ENCODE peak calls at places on chromosome X, in ten cellular contexts. D, F, A, E, K, Q, N, U, G and V are unnamed samples.

GRCh38 chrX:86137071-86137470 is 11.2 kb upstream of the DACH2 start:
- DNase-seq in K (no peak), N (no peak), F (no peak), G (no peak), U (no peak), E (no peak), A (no peak), D (no peak), Q (no peak), V (no peak)

GRCh38 chrX:102892103-102892502 is 45.0 kb upstream of the RAB40AL start:
- DNase-seq in F (no peak), N (no peak), E (no peak), G (no peak), A (no peak), Q (no peak), U (no peak), D (no peak), K (no peak), V (no peak)

GRCh38 chrX:9786839-9787635 is 808 bp downstream of the SHROOM2 start:
- DNase-seq in E (no peak), N (peak), Q (no peak), F (peak), G (no peak), K (no peak), D (no peak), U (no peak), A (peak), V (no peak)

GRCh38 chrX:15985937-15986336 is 131.3 kb upstream of the AP1S2 start:
- DNase-seq in A (no peak), D (peak), E (no peak), F (no peak), U (peak), N (no peak), Q (no peak), G (no peak), K (no peak), V (no peak)

GRCh38 chrX:103918584-103919335 is 43.7 kb upstream of the TMSB15B start:
- DNase-seq in E (peak), A (peak), D (peak), G (peak), N (peak), K (peak), F (peak), U (peak), Q (peak), V (peak)

GRCh38 chrX:30023451-30023850 is 191.9 kb upstream of the MAGEB2 start:
- DNase-seq in N (no peak), A (no peak), F (no peak), K (no peak), G (no peak), D (no peak), U (no peak), Q (no peak), E (no peak), V (no peak)

GRCh38 chrX:147827070-147827469 is 84.6 kb upstream of the FMR1 start:
- DNase-seq in N (no peak), E (no peak), G (no peak), F (no peak), D (no peak), U (no peak), A (no peak), Q (no peak), K (no peak), V (no peak)

GRCh38 chrX:65990702-65991101 is 49.2 kb downstream of the VSIG4 start:
- DNase-seq in A (no peak), K (no peak), N (no peak), G (no peak), U (no peak), Q (no peak), E (no peak), D (no peak), F (no peak), V (no peak)

GRCh38 chrX:11754958-11755645 is 2.9 kb upstream of the MSL3 start:
- DNase-seq in Q (no peak), N (no peak), F (no peak), D (no peak), U (no peak), A (no peak), G (no peak), E (no peak), K (no peak), V (no peak)